ENCODE peak calls at places on chromosomes 1 and 21, in four cellular contexts. One of them, this sample, is unnamed.

GRCh38 chr1:30388386-30388785 is 335.0 kb downstream of the MATN1 start:
- DNase-seq in A549: no peak
- DNase-seq in HepG2: no peak
- DNase-seq in K562: no peak
- DNase-seq in this sample: no peak

GRCh38 chr1:39835935-39836594 is 47.2 kb downstream of the TRIT1 start:
- DNase-seq in A549: no peak
- DNase-seq in HepG2: no peak
- DNase-seq in K562: no peak
- DNase-seq in this sample: no peak

GRCh38 chr21:14259669-14260458 is 43.9 kb downstream of the RBM11 start:
- DNase-seq in A549: peak; percentile 37
- DNase-seq in HepG2: peak; percentile 39
- DNase-seq in K562: peak; percentile 26
- DNase-seq in this sample: no peak

GRCh38 chr1:209850342-209850979 is 22.7 kb downstream of the UTP25 start:
- DNase-seq in A549: peak; percentile 55
- DNase-seq in HepG2: peak; percentile 21
- DNase-seq in K562: peak; percentile 79
- DNase-seq in this sample: no peak

GRCh38 chr1:30765610-30766434 is 8.2 kb upstream of the LAPTM5 start:
- DNase-seq in A549: no peak
- DNase-seq in HepG2: no peak
- DNase-seq in K562: peak; percentile 70
- DNase-seq in this sample: no peak

GRCh38 chr1:14516974-14517812 is 81.3 kb upstream of the KAZN start:
- DNase-seq in A549: no peak
- DNase-seq in HepG2: no peak
- DNase-seq in K562: no peak
- DNase-seq in this sample: peak; percentile 69

GRCh38 chr1:183205196-183205781 is 19.2 kb downstream of the LAMC2 start:
- DNase-seq in A549: no peak
- DNase-seq in HepG2: no peak
- DNase-seq in K562: no peak
- DNase-seq in this sample: no peak

GRCh38 chr1:108121361-108122143 is 78.6 kb downstream of the SLC25A24 start:
- DNase-seq in A549: peak; percentile 6
- DNase-seq in HepG2: peak; percentile 6
- DNase-seq in K562: peak; percentile 35
- DNase-seq in this sample: no peak

GRCh38 chr1:223726380-223727001 is 14.2 kb downstream of the CAPN2 start:
- DNase-seq in A549: peak; percentile 87
- DNase-seq in HepG2: no peak
- DNase-seq in K562: peak; percentile 89
- DNase-seq in this sample: peak; percentile 83

GRCh38 chr1:20721117-20722061 is 3.6 kb upstream of the KIF17 start:
- DNase-seq in A549: no peak
- DNase-seq in HepG2: no peak
- DNase-seq in K562: no peak
- DNase-seq in this sample: no peak
- TF ChIP-seq CHD4 in A549: no peak
- TF ChIP-seq CHD4 in HepG2: no peak
- TF ChIP-seq CHD4 in K562: no peak
- TF ChIP-seq CHD4 in this sample: no peak

DNA sequence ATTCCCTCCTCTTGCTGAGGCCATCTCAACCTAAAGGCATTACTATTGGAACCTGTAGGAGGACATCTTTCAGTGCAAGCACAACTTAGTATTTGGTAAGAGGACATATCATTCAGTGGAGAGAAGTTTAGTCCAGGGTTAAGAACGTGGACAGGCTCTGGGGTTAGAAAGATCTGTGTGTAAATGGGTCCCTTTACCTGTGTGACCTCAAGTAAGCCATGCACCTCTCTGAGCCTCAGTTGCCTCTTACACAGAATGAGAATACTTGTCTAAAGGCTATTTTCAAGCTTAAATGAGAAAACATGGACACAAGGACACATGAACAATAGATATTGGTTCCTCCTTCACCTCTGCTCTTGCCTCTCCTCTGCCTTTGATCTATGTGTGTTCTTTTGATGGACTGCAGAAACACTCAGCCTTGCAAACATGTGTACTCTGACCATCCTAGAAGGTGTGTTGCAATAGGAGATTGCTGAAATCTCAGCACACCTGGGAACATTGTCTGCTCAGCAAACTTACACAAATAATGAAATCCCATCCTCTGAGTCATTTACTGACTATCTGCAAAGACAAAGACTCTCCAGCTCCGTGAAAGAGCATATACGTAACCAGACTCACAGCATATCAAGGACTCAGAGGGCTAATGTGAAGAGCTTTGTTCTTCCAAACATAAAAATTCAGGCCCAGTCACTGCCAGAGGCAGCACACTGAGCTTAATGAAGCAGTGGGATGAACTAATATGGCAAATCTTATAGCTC is 143.8 kb downstream of the DAB1 start:
- DNase-seq in A549: peak; percentile 2
- DNase-seq in HepG2: peak; percentile 100
- DNase-seq in K562: no peak
- DNase-seq in this sample: no peak
- TF ChIP-seq CHD4 in A549: no peak
- TF ChIP-seq CHD4 in HepG2: peak; percentile 21
- TF ChIP-seq CHD4 in K562: no peak
- TF ChIP-seq CHD4 in this sample: no peak

GRCh38 chr21:37558676-37559204 is 192.2 kb downstream of the DYRK1A start:
- DNase-seq in A549: no peak
- DNase-seq in HepG2: no peak
- DNase-seq in K562: no peak
- DNase-seq in this sample: no peak

GRCh38 chr21:37557261-37557950 is 190.8 kb downstream of the DYRK1A start:
- DNase-seq in A549: no peak
- DNase-seq in HepG2: peak; percentile 28
- DNase-seq in K562: no peak
- DNase-seq in this sample: peak; percentile 91

GRCh38 chr21:37552496-37553399 is 186.2 kb downstream of the DYRK1A start:
- DNase-seq in A549: no peak
- DNase-seq in HepG2: no peak
- DNase-seq in K562: no peak
- DNase-seq in this sample: no peak

GRCh38 chr21:37554661-37555379 is 188.2 kb downstream of the DYRK1A start:
- DNase-seq in A549: no peak
- DNase-seq in HepG2: no peak
- DNase-seq in K562: no peak
- DNase-seq in this sample: no peak

GRCh38 chr21:37555672-37556261 is 189.2 kb downstream of the DYRK1A start:
- DNase-seq in A549: no peak
- DNase-seq in HepG2: no peak
- DNase-seq in K562: peak; percentile 45
- DNase-seq in this sample: no peak
- TF ChIP-seq CHD4 in A549: no peak
- TF ChIP-seq CHD4 in HepG2: no peak
- TF ChIP-seq CHD4 in K562: no peak
- TF ChIP-seq CHD4 in this sample: no peak

GRCh38 chr1:157347508-157347907 is 204.8 kb downstream of the FCRL5 start:
- DNase-seq in A549: no peak
- DNase-seq in HepG2: no peak
- DNase-seq in K562: no peak
- DNase-seq in this sample: no peak

GRCh38 chr1:157352216-157352615 is 200.1 kb downstream of the FCRL5 start:
- DNase-seq in A549: no peak
- DNase-seq in HepG2: no peak
- DNase-seq in K562: no peak
- DNase-seq in this sample: no peak

GRCh38 chr1:157353546-157353945 is 198.8 kb downstream of the FCRL5 start:
- DNase-seq in A549: no peak
- DNase-seq in HepG2: no peak
- DNase-seq in K562: no peak
- DNase-seq in this sample: no peak

GRCh38 chr1:157352817-157353408 is 199.4 kb downstream of the FCRL5 start:
- DNase-seq in A549: no peak
- DNase-seq in HepG2: no peak
- DNase-seq in K562: no peak
- DNase-seq in this sample: no peak

GRCh38 chr1:157348538-157349480 is 203.5 kb downstream of the FCRL5 start:
- DNase-seq in A549: no peak
- DNase-seq in HepG2: no peak
- DNase-seq in K562: no peak
- DNase-seq in this sample: no peak
- TF ChIP-seq CHD4 in A549: no peak
- TF ChIP-seq CHD4 in HepG2: no peak
- TF ChIP-seq CHD4 in K562: no peak
- TF ChIP-seq CHD4 in this sample: no peak